ENCODE peak calls at places on chromosomes 12 and 14, in six cellular contexts. S is LoVo; U is activated T-helper 1 cell treated with anti-CD3 and anti-CD28 coated beads, Interleukin-2, amount 50 U/mL, for 16 hours; V is nephron progenitor cell; D is B cell; W is EH. Y is an unnamed sample.

GRCh38 chr14:24054324-24054641 is 2.5 kb downstream of the CARMIL3 start:
- DNase-seq in S (no peak), U (no peak), V (no peak), D (no peak), W (no peak), Y (no peak)

GRCh38 chr12:132444957-132445883 is 44.7 kb upstream of the FBRSL1 start:
- DNase-seq in S (no peak), U (peak), V (no peak), D (peak), W (no peak), Y (no peak)

GRCh38 chr14:94469261-94469660 is 6.7 kb downstream of the SERPINA9 start:
- DNase-seq in S (no peak), U (no peak), V (no peak), D (no peak), W (no peak), Y (no peak)

GRCh38 chr14:49566714-49567113 is 19.5 kb downstream of the RPS29 start:
- DNase-seq in S (no peak), U (no peak), V (no peak), D (no peak), W (no peak), Y (no peak)

GRCh38 chr12:51388066-51388799 is 3.0 kb downstream of the GALNT6 start:
- DNase-seq in S (no peak), U (no peak), V (no peak), D (no peak), W (peak), Y (no peak)

GRCh38 chr12:52990206-52990605 is 16.1 kb upstream of the EIF4B start:
- DNase-seq in S (no peak), U (no peak), V (no peak), D (no peak), W (peak), Y (no peak)

GRCh38 chr14:64612021-64612380 is 62.2 kb downstream of the PPP1R36 start:
- DNase-seq in S (peak), U (no peak), V (no peak), D (no peak), W (peak), Y (peak)

GRCh38 chr12:57241556-57242310 is 9.3 kb downstream of the STAC3 start:
- DNase-seq in S (no peak), U (no peak), V (no peak), D (no peak), W (no peak), Y (no peak)

GRCh38 chr14:84826349-84826748 is 703.6 kb upstream of the FLRT2 start:
- DNase-seq in S (no peak), U (no peak), V (no peak), D (no peak), W (no peak), Y (peak)

Y was measured in kidney tubule cell.